ENCODE peak calls at places on chromosomes 11 and 22, in six cellular contexts. Y, W, I, S, C and T are unnamed samples.

GRCh38 chr22:42401562-42402334 is 30.5 kb downstream of the NFAM1 start:
- DNase-seq in W (no peak), C (no peak), Y (no peak), I (no peak), S (no peak), T (no peak)

GRCh38 chr11:32081129-32081641 is 9.7 kb upstream of the RCN1 start:
- DNase-seq in S (no peak), Y (no peak), W (no peak), I (no peak), C (no peak), T (no peak)

GRCh38 chr22:44667829-44668189 is 34.2 kb upstream of the PRR5 start:
- DNase-seq in C (no peak), Y (no peak), W (no peak), S (no peak), I (no peak), T (no peak)

GRCh38 chr11:94504689-94505293 is 7.5 kb upstream of the C11orf97 start:
- DNase-seq in W (no peak), S (peak; percentile 62), I (peak; percentile 35), C (no peak), Y (peak; percentile 57), T (no peak)

GRCh38 chr22:32558681-32559355 is 84.2 kb downstream of the FBXO7 start:
- DNase-seq in Y (no peak), I (peak; percentile 33), C (no peak), S (peak; percentile 1), W (peak; percentile 90), T (peak; percentile 66)

GRCh38 chr11:63569570-63569969 is 6.4 kb upstream of the PLAAT2 start:
- DNase-seq in I (no peak), C (no peak), W (no peak), S (no peak), Y (no peak), T (no peak)

GRCh38 chr22:26429458-26430238 is 588 bp downstream of the ASPHD2 start:
- DNase-seq in Y (no peak), I (no peak), S (no peak), C (no peak), W (no peak), T (no peak)

GRCh38 chr11:122271167-122271566 is 155.2 kb upstream of the BLID start:
- DNase-seq in W (no peak), S (no peak), Y (no peak), I (no peak), C (no peak), T (no peak)

GRCh38 chr11:15106201-15106965 is 8.3 kb upstream of the INSC start:
- DNase-seq in S (peak; percentile 42), Y (no peak), W (no peak), I (no peak), C (no peak), T (no peak)

GRCh38 chr11:125091877-125092664 is 19.4 kb downstream of the TMEM218 start:
- DNase-seq in I (no peak), S (no peak), W (no peak), Y (no peak), C (peak; percentile 47), T (no peak)

GRCh38 chr11:120128392-120129172 is 9.3 kb downstream of the TRIM29 start:
- DNase-seq in C (peak; percentile 62), W (peak; percentile 82), Y (no peak), S (peak; percentile 4), I (no peak), T (peak; percentile 71)

GRCh38 chr11:27319065-27319464 is 44.0 kb downstream of the CCDC34 start:
- DNase-seq in C (no peak), I (no peak), S (no peak), W (no peak), Y (no peak), T (no peak)

GRCh38 chr11:114315749-114316368 is 19.7 kb downstream of the NNMT start:
- DNase-seq in S (no peak), C (no peak), W (no peak), Y (no peak), I (no peak), T (no peak)